ENCODE peak calls at places on chromosomes 7 and 10, in nine cellular contexts. E is stimulated activated CD4-positive, alpha-beta T cell treated with anti-CD3 and anti-CD28 coated beads, Interleukin-2, amount 100 ng/mL, for 48 hours; P is germinal center; D is LoVo; A is GM12865; V is left lobe of liver; W is cortex of kidney; U is mucosa of gallbladder; Z is activated naive CD8-positive, alpha-beta T cell treated with anti-CD3 and anti-CD28 coated beads for 36 hours. L is an unnamed sample.

GRCh38 chr10:86387221-86387794 is 20.7 kb upstream of the GRID1 start:
- DNase-seq in D (no peak), W (no peak), E (no peak), A (no peak), V (no peak), P (no peak), Z (no peak), U (no peak), L (no peak)

GRCh38 chr7:124566576-124566975 is 199.0 kb downstream of the GPR37 start:
- DNase-seq in Z (no peak), U (peak), V (no peak), A (no peak), E (no peak), P (no peak), D (no peak), W (no peak), L (no peak)

GRCh38 chr10:89668391-89669180 is 23.5 kb upstream of the PANK1 start:
- DNase-seq in P (no peak), V (no peak), U (no peak), W (no peak), E (no peak), D (peak), Z (no peak), A (no peak), L (no peak)

GRCh38 chr7:34322841-34323240 is 335.2 kb upstream of the NPSR1 start:
- DNase-seq in Z (no peak), W (no peak), P (no peak), E (no peak), U (no peak), A (peak), D (no peak), V (no peak), L (no peak)

GRCh38 chr10:90969148-90969547 is 48.3 kb upstream of the ANKRD1 start:
- DNase-seq in D (no peak), Z (no peak), A (no peak), V (no peak), P (no peak), E (no peak), W (no peak), U (no peak), L (no peak)

GRCh38 chr10:55224007-55224781 is 423.2 kb upstream of the PCDH15 start:
- DNase-seq in W (no peak), A (peak), V (no peak), D (no peak), Z (no peak), P (no peak), E (no peak), U (no peak), L (no peak)

GRCh38 chr7:25119102-25119501 is 6.0 kb downstream of the CYCS start:
- DNase-seq in W (no peak), P (no peak), U (no peak), E (no peak), Z (no peak), A (no peak), V (no peak), D (no peak), L (no peak)

GRCh38 chr10:97549587-97550322 is 22.8 kb upstream of the ANKRD2 start:
- DNase-seq in W (no peak), E (no peak), V (no peak), Z (no peak), P (no peak), U (no peak), D (no peak), A (no peak), L (no peak)

GRCh38 chr10:24467094-24467493 is 256.6 kb downstream of the ARHGAP21 start:
- DNase-seq in E (no peak), Z (no peak), V (no peak), A (no peak), W (no peak), U (no peak), P (no peak), D (no peak), L (no peak)

GRCh38 chr7:17300012-17300411 is 1.6 kb downstream of the AHR start:
- DNase-seq in U (no peak), E (no peak), V (no peak), A (no peak), D (no peak), Z (no peak), P (no peak), W (no peak), L (no peak)

GRCh38 chr7:77439572-77439971 is 23.4 kb upstream of the GSAP start:
- DNase-seq in D (no peak), W (no peak), A (no peak), V (peak), U (peak), P (no peak), Z (no peak), E (no peak), L (no peak)

GRCh38 chr7:108526768-108527017 is 758 bp upstream of the PNPLA8 start:
- DNase-seq in Z (no peak), U (no peak), P (no peak), D (no peak), W (no peak), E (no peak), A (no peak), V (no peak), L (no peak)

GRCh38 chr7:32588657-32589056 is 93.4 kb downstream of the AVL9 start:
- DNase-seq in U (no peak), P (no peak), Z (peak), W (no peak), V (no peak), E (no peak), A (peak), D (no peak), L (no peak)

GRCh38 chr7:9776900-9777299 is 1196.8 kb upstream of the PHF14 start:
- DNase-seq in E (no peak), D (no peak), P (no peak), V (no peak), U (no peak), A (no peak), W (no peak), Z (no peak), L (no peak)

GRCh38 chr7:36272567-36273269 is 116.9 kb upstream of the ANLN start:
- DNase-seq in Z (no peak), A (no peak), E (no peak), P (no peak), V (peak), W (no peak), U (peak), D (no peak), L (no peak)